ENCODE peak calls at places on chromosomes 11 and 22, in eight cellular contexts. O, A, E, J, N, D, P and T are unnamed samples.

GRCh38 chr11:10488121-10488580 is 33.1 kb downstream of the AMPD3 start:
- DNase-seq in A (no peak), O (no peak), D (no peak), E (no peak), P (no peak), N (no peak), J (no peak), T (no peak)

GRCh38 chr11:79423736-79424135 is 17.1 kb downstream of the TENM4 start:
- DNase-seq in D (no peak), J (no peak), P (no peak), N (no peak), A (no peak), E (no peak), O (no peak), T (no peak)

GRCh38 chr11:18710545-18710944 is 12.0 kb downstream of the TMEM86A start:
- DNase-seq in D (no peak), N (no peak), O (no peak), A (no peak), E (no peak), J (no peak), P (no peak), T (no peak)

GRCh38 chr11:65887723-65888162 is 528 bp downstream of the FIBP start:
- DNase-seq in E (no peak), A (no peak), J (no peak), P (no peak), N (no peak), D (peak; percentile 74), O (no peak), T (no peak)

GRCh38 chr11:38411149-38411548 is 1813.1 kb upstream of the RAG2 start:
- DNase-seq in E (no peak), N (no peak), D (no peak), O (no peak), J (no peak), A (no peak), P (no peak), T (no peak)

GRCh38 chr11:44893250-44894216 is 57.1 kb downstream of the TP53I11 start:
- DNase-seq in N (no peak), E (peak; percentile 32), P (no peak), O (no peak), J (no peak), A (no peak), D (no peak), T (no peak)

GRCh38 chr11:2084721-2085120 is 54.5 kb downstream of the IGF2 start:
- DNase-seq in E (no peak), N (no peak), P (no peak), D (no peak), J (no peak), O (no peak), A (no peak), T (peak; percentile 9)

GRCh38 chr22:43658823-43659222 is 153.3 kb downstream of the EFCAB6 start:
- DNase-seq in D (no peak), N (no peak), A (no peak), O (no peak), E (no peak), P (no peak), J (peak; percentile 50), T (no peak)

GRCh38 chr11:45431301-45432018 is 145.3 kb upstream of the SYT13 start:
- DNase-seq in J (no peak), P (no peak), A (no peak), D (no peak), E (no peak), N (no peak), O (no peak), T (no peak)

GRCh38 chr11:38402063-38402462 is 1804.0 kb upstream of the RAG2 start:
- DNase-seq in J (no peak), O (no peak), D (no peak), A (no peak), P (no peak), N (no peak), E (no peak), T (no peak)

GRCh38 chr22:49701380-49702067 is 126.1 kb downstream of the BRD1 start:
- DNase-seq in O (no peak), P (no peak), J (no peak), D (no peak), E (no peak), N (no peak), A (no peak), T (no peak)

GRCh38 chr22:46287873-46288751 is 8.6 kb upstream of the GTSE1 start:
- DNase-seq in A (no peak), J (no peak), E (no peak), N (peak; percentile 46), D (no peak), P (no peak), O (peak; percentile 56), T (peak; percentile 72)

GRCh38 chr11:122756417-122756816 is 81.9 kb upstream of the CRTAM start:
- DNase-seq in D (no peak), P (no peak), E (no peak), A (no peak), O (peak; percentile 14), J (no peak), N (no peak), T (peak; percentile 65)

GRCh38 chr11:114147389-114148382 is 88.2 kb downstream of the ZBTB16 start:
- DNase-seq in O (no peak), D (no peak), E (no peak), N (no peak), J (no peak), A (no peak), P (peak; percentile 55), T (no peak)

GRCh38 chr22:32237905-32238304 is 17.2 kb downstream of the SLC5A4 start:
- DNase-seq in N (no peak), D (no peak), E (no peak), A (no peak), P (no peak), J (no peak), O (no peak), T (no peak)

GRCh38 chr11:65968600-65969482 is 7.3 kb downstream of the SART1 start:
- DNase-seq in J (no peak), P (no peak), D (no peak), A (no peak), O (no peak), N (no peak), E (no peak), T (no peak)

GRCh38 chr22:26679003-26679629 is 21.7 kb downstream of the MIAT start:
- DNase-seq in E (peak; percentile 51), J (peak; percentile 89), A (peak; percentile 74), O (peak; percentile 89), P (peak; percentile 87), D (peak; percentile 71), N (peak; percentile 50), T (peak; percentile 62)

GRCh38 chr22:45208993-45209838 is 31.5 kb downstream of the KIAA0930 start:
- DNase-seq in D (peak; percentile 81), N (peak; percentile 34), O (peak; percentile 57), A (no peak), E (no peak), P (peak; percentile 59), J (peak; percentile 84), T (peak; percentile 30)
- TF ChIP-seq CTCF in D (peak; percentile 91), N (peak; percentile 43), O (peak; percentile 96), A (peak; percentile 39), E (no peak), P (peak; percentile 74), J (peak; percentile 90), T (peak; percentile 55)

DNA sequence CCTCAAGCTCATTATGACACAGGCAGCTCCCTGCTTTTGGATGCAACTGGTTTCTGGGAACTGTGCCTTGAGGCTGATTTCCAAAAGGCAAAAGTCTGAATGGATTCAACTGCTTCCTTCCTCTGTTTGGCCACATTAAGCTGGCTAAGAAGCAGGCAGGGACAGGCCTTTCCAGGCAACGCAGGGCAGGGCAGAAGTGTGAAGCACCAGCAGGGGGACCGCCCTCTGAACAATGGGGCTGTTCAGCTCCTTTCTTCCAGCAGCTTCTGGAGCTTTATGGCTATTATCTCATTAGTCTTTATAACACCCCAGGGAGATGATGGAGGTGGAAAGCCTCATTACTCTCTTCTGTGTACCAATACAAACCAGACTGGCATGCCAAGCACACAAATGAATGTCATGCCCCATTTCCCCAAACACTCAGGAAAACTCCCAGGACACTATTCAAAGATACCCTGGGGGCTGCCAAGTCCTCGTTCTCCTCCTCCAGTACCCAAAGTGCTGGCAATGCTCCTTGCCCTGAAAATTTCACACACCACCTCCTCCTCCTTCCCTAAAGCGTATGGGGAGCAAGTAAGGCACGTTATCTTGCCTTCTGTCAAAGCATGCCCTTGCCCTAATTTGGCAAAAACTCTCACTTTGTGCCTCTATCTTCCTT is 21.3 kb downstream of the MORC2 start:
- DNase-seq in P (no peak), O (peak; percentile 59), E (no peak), A (no peak), D (no peak), J (no peak), N (no peak), T (no peak)
- TF ChIP-seq CTCF in P (no peak), O (no peak), E (no peak), A (no peak), D (no peak), J (no peak), N (no peak), T (no peak)

DNA sequence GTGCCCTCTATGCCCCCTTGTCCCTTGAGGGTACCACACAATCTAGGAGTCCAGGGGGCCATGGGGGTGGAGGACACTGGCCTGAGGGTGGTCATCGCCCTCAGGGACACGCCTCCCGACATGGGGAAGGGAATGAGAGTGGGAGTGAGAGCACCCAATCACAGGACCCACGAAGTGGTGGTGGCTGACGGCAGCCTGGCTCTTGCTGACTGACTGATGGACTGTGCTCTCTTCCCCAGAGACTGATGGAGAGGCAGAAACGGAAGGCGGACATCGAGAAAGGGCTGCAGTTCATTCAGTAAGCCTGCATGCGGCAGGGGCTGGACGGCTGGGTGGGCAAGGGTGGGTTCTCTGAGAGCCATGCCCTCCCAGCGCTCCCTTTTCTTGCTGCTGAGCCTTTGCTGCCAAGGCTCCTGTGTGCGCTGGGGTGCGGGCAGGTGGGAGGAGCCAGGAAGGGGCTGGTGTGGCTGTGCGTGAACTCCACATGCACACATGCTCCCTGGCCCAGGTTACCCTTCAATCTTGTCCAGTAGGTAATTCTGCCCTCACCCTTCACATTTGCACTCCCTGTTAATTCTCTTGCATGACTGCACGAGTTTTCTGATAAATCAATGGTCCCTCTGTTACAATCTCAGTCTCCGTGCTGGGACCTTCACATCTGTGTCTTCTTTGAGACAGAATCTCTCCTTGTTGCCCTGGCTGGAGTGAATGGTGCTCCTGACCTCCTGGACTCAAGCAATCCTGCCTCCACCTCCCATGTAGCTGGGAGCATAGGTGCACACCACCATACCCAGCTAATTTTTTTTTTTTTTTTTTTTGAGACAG is 19.3 kb downstream of the ZC3H7B start:
- DNase-seq in P (no peak), E (no peak), N (no peak), O (no peak), A (no peak), D (no peak), J (no peak), T (no peak)
- TF ChIP-seq CTCF in P (no peak), E (no peak), N (no peak), O (no peak), A (no peak), D (no peak), J (no peak), T (no peak)

DNA sequence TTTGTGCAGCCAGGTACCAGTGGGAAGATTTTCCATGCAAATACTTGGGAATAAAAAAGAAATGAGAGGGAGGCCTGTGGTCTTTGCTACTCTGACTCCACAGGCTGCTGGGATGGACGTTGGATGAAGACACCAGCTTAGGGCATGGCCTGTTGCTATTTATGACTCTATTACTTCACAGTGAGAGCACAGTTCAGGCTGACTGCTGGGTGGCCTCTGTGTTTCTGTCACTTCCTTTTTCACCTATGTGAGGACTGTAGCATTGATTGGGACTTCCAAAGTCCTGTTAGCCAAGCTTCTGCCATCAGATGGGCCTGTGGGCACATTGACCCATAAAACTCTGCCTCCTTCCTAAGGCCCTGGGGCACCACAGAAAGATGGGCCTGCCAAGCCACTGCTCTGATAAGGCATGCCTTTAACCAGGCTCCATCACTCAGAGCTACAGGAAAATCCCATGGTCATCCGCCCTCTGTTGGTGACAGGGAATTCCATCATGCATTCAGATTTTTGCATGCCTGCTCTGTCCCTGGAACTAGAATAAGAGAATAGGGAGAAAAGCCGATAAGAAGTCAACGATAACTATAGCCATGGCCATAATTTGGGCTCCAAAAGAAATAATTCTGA is 64.6 kb downstream of the KCNJ1 start:
- DNase-seq in A (peak; percentile 43), N (no peak), O (peak; percentile 43), P (peak; percentile 58), D (peak; percentile 53), E (no peak), J (peak; percentile 56), T (no peak)
- TF ChIP-seq CTCF in A (no peak), N (peak; percentile 27), O (peak; percentile 38), P (peak; percentile 59), D (peak; percentile 82), E (no peak), J (peak; percentile 38), T (no peak)